ENCODE peak calls at places on chromosome X, in five cellular contexts. V is colonic mucosa, G is endothelial cell, U is EL, H is GM23338. I is an unnamed sample.

GRCh38 chrX:101429934-101430333 is 21.9 kb downstream of the HNRNPH2 start:
- DNase-seq in V (no peak), G (no peak), U (peak; percentile 50), H (no peak), I (peak; percentile 19)

GRCh38 chrX:134294548-134294947 is 57.6 kb downstream of the CCDC160 start:
- DNase-seq in V (no peak), G (no peak), U (no peak), H (peak; percentile 17), I (no peak)

GRCh38 chrX:129724767-129725166 is 14.0 kb upstream of the XPNPEP2 start:
- DNase-seq in V (no peak), G (no peak), U (no peak), H (peak; percentile 1), I (no peak)

GRCh38 chrX:154309041-154309775 is 13.6 kb downstream of the TKTL1 start:
- DNase-seq in V (no peak), G (no peak), U (no peak), H (no peak), I (no peak)

GRCh38 chrX:119728487-119728886 is 29.9 kb upstream of the SOWAHD start:
- DNase-seq in V (no peak), G (peak; percentile 18), U (no peak), H (peak; percentile 58), I (no peak)

GRCh38 chrX:53089224-53089842 is 4.6 kb upstream of the KANTR start:
- DNase-seq in V (peak; percentile 60), G (no peak), U (peak; percentile 60), H (peak; percentile 62), I (peak; percentile 29)

GRCh38 chrX:151870603-151871002 is 42.1 kb upstream of the MAGEA4 start:
- DNase-seq in V (no peak), G (no peak), U (peak; percentile 86), H (no peak), I (peak; percentile 62)

GRCh38 chrX:35622601-35623000 is 175.5 kb upstream of the MAGEB16 start:
- DNase-seq in V (no peak), G (no peak), U (no peak), H (no peak), I (peak; percentile 9)

GRCh38 chrX:11244641-11245040 is 48.6 kb upstream of the AMELX start:
- DNase-seq in V (no peak), G (no peak), U (no peak), H (no peak), I (no peak)

GRCh38 chrX:21700289-21700688 is 42.2 kb upstream of the KLHL34 start:
- DNase-seq in V (no peak), G (no peak), U (no peak), H (no peak), I (no peak)

GRCh38 chrX:86002076-86002896 is 45.1 kb downstream of the CHM start:
- DNase-seq in V (peak; percentile 42), G (peak; percentile 17), U (peak; percentile 26), H (peak; percentile 81), I (peak; percentile 75)

GRCh38 chrX:13863326-13863725 is 46.4 kb upstream of the GPM6B start:
- DNase-seq in V (no peak), G (no peak), U (no peak), H (no peak), I (no peak)

GRCh38 chrX:133989491-133989890 is 4.1 kb upstream of the GPC3 start:
- DNase-seq in V (no peak), G (no peak), U (no peak), H (no peak), I (no peak)

GRCh38 chrX:40314070-40314469 is 216.3 kb upstream of the BCOR start:
- DNase-seq in V (no peak), G (no peak), U (no peak), H (peak; percentile 38), I (no peak)

GRCh38 chrX:8820910-8821527 is 19.8 kb upstream of the FAM9A start:
- DNase-seq in V (no peak), G (peak; percentile 23), U (peak; percentile 7), H (peak; percentile 79), I (no peak)

GRCh38 chrX:12505127-12505526 is 286.1 kb upstream of the PRPS2 start:
- DNase-seq in V (no peak), G (no peak), U (no peak), H (no peak), I (no peak)

GRCh38 chrX:109839694-109840358 is 106.8 kb upstream of the ACSL4 start:
- DNase-seq in V (no peak), G (no peak), U (peak; percentile 74), H (peak; percentile 67), I (peak; percentile 10)

GRCh38 chrX:40153335-40154221 is 55.8 kb upstream of the BCOR start:
- DNase-seq in V (peak; percentile 71), G (peak; percentile 22), U (peak; percentile 53), H (peak; percentile 39), I (peak; percentile 69)